ENCODE peak calls at places on chromosomes 4 and X, in five cellular contexts. One of them, this sample, is unnamed.

GRCh38 chr4:112509243-112510190 is 6.5 kb downstream of the NEUROG2 start:
- DNase-seq in right atrium auricular region: no peak
- DNase-seq in fibroblast of pulmonary artery: no peak
- DNase-seq in lower lobe of right lung: no peak
- DNase-seq in A549: no peak
- DNase-seq in this sample: no peak

GRCh38 chrX:85052636-85053343 is 49.1 kb downstream of the APOOL start:
- DNase-seq in right atrium auricular region: no peak
- DNase-seq in A549: no peak
- DNase-seq in lower lobe of right lung: no peak
- DNase-seq in fibroblast of pulmonary artery: peak; percentile 79
- DNase-seq in this sample: no peak

GRCh38 chr4:10348241-10348640 is 109.0 kb downstream of the ZNF518B start:
- DNase-seq in right atrium auricular region: no peak
- DNase-seq in lower lobe of right lung: no peak
- DNase-seq in A549: no peak
- DNase-seq in fibroblast of pulmonary artery: no peak
- DNase-seq in this sample: no peak

GRCh38 chrX:30577362-30577961 is at the start of gene TASL:
- DNase-seq in right atrium auricular region: no peak
- DNase-seq in lower lobe of right lung: peak; percentile 46
- DNase-seq in A549: no peak
- DNase-seq in fibroblast of pulmonary artery: no peak
- DNase-seq in this sample: no peak

GRCh38 chr4:155967098-155967497 is 13.4 kb upstream of the CTSO start:
- DNase-seq in lower lobe of right lung: no peak
- DNase-seq in A549: no peak
- DNase-seq in fibroblast of pulmonary artery: no peak
- DNase-seq in right atrium auricular region: no peak
- DNase-seq in this sample: no peak

GRCh38 chr4:186144180-186144579 is 39.7 kb downstream of the FAM149A start:
- DNase-seq in fibroblast of pulmonary artery: peak; percentile 59
- DNase-seq in A549: peak; percentile 26
- DNase-seq in right atrium auricular region: peak; percentile 62
- DNase-seq in lower lobe of right lung: no peak
- DNase-seq in this sample: peak; percentile 25

GRCh38 chr4:153115322-153116100 is 88.7 kb upstream of the TRIM2 start:
- DNase-seq in lower lobe of right lung: no peak
- DNase-seq in fibroblast of pulmonary artery: peak; percentile 59
- DNase-seq in A549: peak; percentile 52
- DNase-seq in right atrium auricular region: peak; percentile 56
- DNase-seq in this sample: no peak

GRCh38 chrX:46333550-46333949 is 211.7 kb downstream of the ZNF674 start:
- DNase-seq in fibroblast of pulmonary artery: no peak
- DNase-seq in A549: no peak
- DNase-seq in right atrium auricular region: no peak
- DNase-seq in lower lobe of right lung: no peak
- DNase-seq in this sample: no peak

GRCh38 chr4:4555916-4556315 is 14.1 kb upstream of the STX18 start:
- DNase-seq in lower lobe of right lung: no peak
- DNase-seq in A549: no peak
- DNase-seq in right atrium auricular region: no peak
- DNase-seq in fibroblast of pulmonary artery: peak; percentile 72
- DNase-seq in this sample: no peak

GRCh38 chr4:27198246-27198645 is 337.6 kb downstream of the STIM2 start:
- DNase-seq in A549: no peak
- DNase-seq in lower lobe of right lung: no peak
- DNase-seq in right atrium auricular region: no peak
- DNase-seq in fibroblast of pulmonary artery: no peak
- DNase-seq in this sample: no peak

GRCh38 chrX:111830561-111830960 is 45.4 kb upstream of the TRPC5OS start:
- DNase-seq in A549: no peak
- DNase-seq in lower lobe of right lung: no peak
- DNase-seq in right atrium auricular region: no peak
- DNase-seq in fibroblast of pulmonary artery: no peak
- DNase-seq in this sample: no peak

GRCh38 chr4:17785858-17786257 is 4.4 kb upstream of the FAM184B start:
- DNase-seq in right atrium auricular region: no peak
- DNase-seq in lower lobe of right lung: no peak
- DNase-seq in fibroblast of pulmonary artery: no peak
- DNase-seq in A549: no peak
- DNase-seq in this sample: no peak

GRCh38 chr4:127936974-127937373 is 28.0 kb downstream of the MFSD8 start:
- DNase-seq in lower lobe of right lung: no peak
- DNase-seq in right atrium auricular region: no peak
- DNase-seq in fibroblast of pulmonary artery: peak; percentile 48
- DNase-seq in A549: no peak
- DNase-seq in this sample: no peak

GRCh38 chr4:22688236-22688635 is 4.5 kb upstream of the GBA3 start:
- DNase-seq in right atrium auricular region: no peak
- DNase-seq in lower lobe of right lung: no peak
- DNase-seq in A549: no peak
- DNase-seq in fibroblast of pulmonary artery: peak; percentile 10
- DNase-seq in this sample: no peak

GRCh38 chrX:80667967-80668366 is 141.7 kb downstream of the BRWD3 start:
- DNase-seq in lower lobe of right lung: no peak
- DNase-seq in right atrium auricular region: no peak
- DNase-seq in fibroblast of pulmonary artery: no peak
- DNase-seq in A549: no peak
- DNase-seq in this sample: no peak

GRCh38 chr4:1400861-1401408 is 5.3 kb downstream of the NKX1-1 start:
- DNase-seq in A549: no peak
- DNase-seq in lower lobe of right lung: peak; percentile 18
- DNase-seq in fibroblast of pulmonary artery: no peak
- DNase-seq in right atrium auricular region: no peak
- DNase-seq in this sample: no peak

GRCh38 chrX:116272328-116272727 is 101.8 kb downstream of the AGTR2 start:
- DNase-seq in right atrium auricular region: no peak
- DNase-seq in fibroblast of pulmonary artery: peak; percentile 96
- DNase-seq in A549: peak; percentile 12
- DNase-seq in lower lobe of right lung: no peak
- DNase-seq in this sample: no peak

GRCh38 chr4:53656421-53656981 is 65.2 kb upstream of the LNX1 start:
- DNase-seq in A549: no peak
- DNase-seq in right atrium auricular region: no peak
- DNase-seq in lower lobe of right lung: no peak
- DNase-seq in fibroblast of pulmonary artery: peak; percentile 71
- DNase-seq in this sample: no peak

GRCh38 chr4:83390965-83391364 is 56.3 kb upstream of the HPSE start:
- DNase-seq in lower lobe of right lung: no peak
- DNase-seq in A549: no peak
- DNase-seq in right atrium auricular region: no peak
- DNase-seq in fibroblast of pulmonary artery: no peak
- DNase-seq in this sample: no peak

GRCh38 chrX:42920752-42921151 is 142.8 kb upstream of the PPP1R2C start:
- DNase-seq in A549: no peak
- DNase-seq in fibroblast of pulmonary artery: no peak
- DNase-seq in lower lobe of right lung: no peak
- DNase-seq in right atrium auricular region: no peak
- DNase-seq in this sample: no peak

GRCh38 chr4:184170996-184171395 is 46.7 kb downstream of the ENPP6 start:
- DNase-seq in A549: no peak
- DNase-seq in lower lobe of right lung: no peak
- DNase-seq in right atrium auricular region: no peak
- DNase-seq in fibroblast of pulmonary artery: peak; percentile 8
- DNase-seq in this sample: no peak

GRCh38 chrX:10749113-10749512 is 128.7 kb upstream of the MID1 start:
- DNase-seq in fibroblast of pulmonary artery: no peak
- DNase-seq in A549: no peak
- DNase-seq in lower lobe of right lung: no peak
- DNase-seq in right atrium auricular region: no peak
- DNase-seq in this sample: no peak

GRCh38 chrX:68995780-68996551 is 167.1 kb downstream of the EFNB1 start:
- DNase-seq in lower lobe of right lung: no peak
- DNase-seq in fibroblast of pulmonary artery: peak; percentile 91
- DNase-seq in A549: no peak
- DNase-seq in right atrium auricular region: no peak
- DNase-seq in this sample: peak; percentile 62

GRCh38 chr4:124940387-124940786 is 227.9 kb upstream of the ANKRD50 start:
- DNase-seq in fibroblast of pulmonary artery: peak; percentile 99
- DNase-seq in lower lobe of right lung: no peak
- DNase-seq in A549: no peak
- DNase-seq in right atrium auricular region: no peak
- DNase-seq in this sample: no peak

GRCh38 chr4:139887962-139888735 is 222.5 kb downstream of the MGST2 start:
- DNase-seq in fibroblast of pulmonary artery: no peak
- DNase-seq in A549: no peak
- DNase-seq in right atrium auricular region: no peak
- DNase-seq in lower lobe of right lung: peak; percentile 56
- DNase-seq in this sample: no peak

GRCh38 chrX:41779941-41780340 is 56.0 kb downstream of the GPR82 start:
- DNase-seq in fibroblast of pulmonary artery: no peak
- DNase-seq in right atrium auricular region: no peak
- DNase-seq in lower lobe of right lung: no peak
- DNase-seq in A549: no peak
- DNase-seq in this sample: no peak

GRCh38 chrX:67692246-67692645 is 148.4 kb downstream of the AR start:
- DNase-seq in A549: no peak
- DNase-seq in lower lobe of right lung: no peak
- DNase-seq in right atrium auricular region: no peak
- DNase-seq in fibroblast of pulmonary artery: peak; percentile 41
- DNase-seq in this sample: no peak

GRCh38 chrX:13742397-13743176 is 8.0 kb downstream of the OFD1 start:
- DNase-seq in fibroblast of pulmonary artery: no peak
- DNase-seq in lower lobe of right lung: no peak
- DNase-seq in right atrium auricular region: no peak
- DNase-seq in A549: no peak
- DNase-seq in this sample: no peak

GRCh38 chr4:139416073-139416673 is 37.7 kb upstream of the RAB33B start:
- DNase-seq in A549: no peak
- DNase-seq in fibroblast of pulmonary artery: peak; percentile 84
- DNase-seq in lower lobe of right lung: no peak
- DNase-seq in right atrium auricular region: no peak
- DNase-seq in this sample: no peak

GRCh38 chr4:12583286-12583685 is 900.9 kb downstream of the RAB28 start:
- DNase-seq in fibroblast of pulmonary artery: peak; percentile 75
- DNase-seq in right atrium auricular region: no peak
- DNase-seq in lower lobe of right lung: no peak
- DNase-seq in A549: no peak
- DNase-seq in this sample: no peak

GRCh38 chrX:72539822-72540221 is 32.8 kb downstream of the HDAC8 start:
- DNase-seq in lower lobe of right lung: no peak
- DNase-seq in right atrium auricular region: no peak
- DNase-seq in A549: no peak
- DNase-seq in fibroblast of pulmonary artery: no peak
- DNase-seq in this sample: no peak

GRCh38 chr4:76515975-76516853 is 81.2 kb downstream of the SHROOM3 start:
- DNase-seq in A549: no peak
- DNase-seq in right atrium auricular region: no peak
- DNase-seq in fibroblast of pulmonary artery: peak; percentile 11
- DNase-seq in lower lobe of right lung: no peak
- DNase-seq in this sample: no peak

DNA sequence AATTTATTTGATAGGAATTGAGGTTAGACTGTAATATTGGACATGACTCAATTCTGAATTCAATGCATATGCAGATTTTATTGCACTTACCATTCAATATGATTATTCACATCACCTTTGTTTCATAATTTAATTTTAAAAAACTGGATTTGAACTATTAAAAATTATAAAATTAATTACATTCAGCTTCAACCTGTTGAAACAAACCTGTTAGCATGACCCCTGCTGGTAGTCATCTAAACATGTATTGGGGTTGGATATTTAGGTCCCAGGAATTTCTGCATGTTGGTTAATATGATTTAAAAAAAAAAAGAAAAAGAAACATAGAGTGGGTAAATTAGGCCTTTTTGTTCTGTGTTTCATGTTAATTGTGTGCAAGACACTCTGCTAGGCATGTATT is 85.9 kb downstream of the ARSJ start:
- DNase-seq in fibroblast of pulmonary artery: peak; percentile 34
- DNase-seq in right atrium auricular region: no peak
- DNase-seq in lower lobe of right lung: no peak
- DNase-seq in A549: no peak
- DNase-seq in this sample: no peak
- TF ChIP-seq CTCF in fibroblast of pulmonary artery: peak; percentile 46
- TF ChIP-seq CTCF in right atrium auricular region: no peak
- TF ChIP-seq CTCF in lower lobe of right lung: peak; percentile 18
- TF ChIP-seq CTCF in A549: no peak
- TF ChIP-seq CTCF in this sample: peak; percentile 54

GRCh38 chrX:56343664-56344063 is 111.5 kb downstream of the KLF8 start:
- DNase-seq in right atrium auricular region: no peak
- DNase-seq in lower lobe of right lung: no peak
- DNase-seq in A549: no peak
- DNase-seq in fibroblast of pulmonary artery: no peak
- DNase-seq in this sample: no peak
- H3K4me3 ChIP-seq in right atrium auricular region: no peak overlapping the region
- H3K4me3 ChIP-seq in lower lobe of right lung: no peak overlapping the region
- H3K4me3 ChIP-seq in A549: no peak overlapping the region
- H3K4me3 ChIP-seq in fibroblast of pulmonary artery: no peak overlapping the region
- H3K4me3 ChIP-seq in this sample: no peak overlapping the region

DNA sequence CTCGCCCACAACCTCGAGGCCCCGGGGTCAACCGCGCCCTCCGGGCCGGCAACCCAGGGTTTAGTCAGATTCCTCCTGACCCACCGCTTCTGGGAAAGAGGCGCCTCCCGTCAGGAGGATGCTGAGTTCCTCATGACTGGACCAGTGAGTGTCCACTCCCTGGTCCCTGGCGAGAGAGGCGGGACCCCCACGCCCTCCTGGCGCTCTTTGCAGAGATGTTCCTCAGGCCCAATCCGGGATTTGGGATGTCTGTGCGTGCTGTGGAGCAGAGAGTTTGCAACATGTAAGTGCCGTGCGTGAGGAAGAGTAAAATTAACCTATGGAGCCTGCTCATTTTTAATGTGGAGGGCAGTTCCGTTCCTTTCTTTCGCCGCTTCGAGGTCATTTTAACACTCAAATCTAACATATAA is 822 bp upstream of the UGDH start:
- DNase-seq in fibroblast of pulmonary artery: peak; percentile 75
- DNase-seq in right atrium auricular region: peak; percentile 90
- DNase-seq in A549: peak; percentile 64
- DNase-seq in lower lobe of right lung: no peak
- DNase-seq in this sample: no peak
- TF ChIP-seq CTCF in fibroblast of pulmonary artery: no peak
- TF ChIP-seq CTCF in right atrium auricular region: no peak
- TF ChIP-seq CTCF in A549: no peak
- TF ChIP-seq CTCF in lower lobe of right lung: no peak
- TF ChIP-seq CTCF in this sample: no peak

DNA sequence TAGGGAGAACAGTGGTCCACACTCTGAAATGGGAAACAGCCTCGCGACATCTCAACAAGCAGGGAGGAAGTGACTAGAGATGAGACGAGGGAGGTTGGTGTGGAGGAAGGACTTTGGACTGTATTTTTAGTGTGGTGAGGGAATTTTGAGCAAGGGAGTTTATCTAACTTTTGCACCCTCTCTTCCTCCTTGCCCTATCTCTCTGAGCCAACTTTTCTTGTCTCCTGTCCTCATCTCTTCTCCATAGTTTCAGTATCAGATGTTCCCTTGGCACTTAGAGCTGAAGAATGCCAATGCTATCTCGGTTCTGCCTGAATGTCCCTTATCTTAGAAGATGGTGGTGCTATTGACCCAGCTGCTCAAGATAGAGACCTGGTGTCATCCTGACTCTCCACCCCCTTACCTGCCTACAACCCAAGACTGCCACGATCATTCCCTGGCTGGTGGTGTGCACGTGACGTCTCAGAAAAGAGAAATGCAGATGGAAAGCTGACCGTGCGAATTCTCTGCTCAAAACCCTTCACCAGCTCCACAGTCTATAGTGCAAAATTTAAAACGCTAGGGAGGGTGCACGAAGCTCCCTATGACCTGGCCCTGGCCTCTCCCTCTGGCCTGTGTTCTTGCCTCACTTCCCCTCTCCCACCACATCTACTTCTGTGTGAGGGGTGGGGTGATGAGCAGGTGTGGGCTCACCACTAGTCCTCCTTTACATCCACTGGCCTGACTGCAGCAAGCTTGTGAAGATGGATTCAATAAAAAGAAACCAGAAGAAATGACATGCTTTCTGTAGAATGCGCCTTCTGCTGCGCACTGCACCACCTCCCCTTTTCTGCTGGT is 20.9 kb downstream of the MPP1 start:
- DNase-seq in fibroblast of pulmonary artery: no peak
- DNase-seq in A549: no peak
- DNase-seq in right atrium auricular region: no peak
- DNase-seq in lower lobe of right lung: no peak
- DNase-seq in this sample: no peak
- H3K4me3 ChIP-seq in fibroblast of pulmonary artery: no peak overlapping the region
- H3K4me3 ChIP-seq in A549: no peak overlapping the region
- H3K4me3 ChIP-seq in right atrium auricular region: no peak overlapping the region
- H3K4me3 ChIP-seq in lower lobe of right lung: no peak overlapping the region
- H3K4me3 ChIP-seq in this sample: no peak overlapping the region

This sample was measured in left ventricle myocardium inferior.